ENCODE peak calls at places on chromosomes 3 and 15, in five cellular contexts. B is fibroblast of mammary gland, T is posterior vena cava, D is PC-9, G is NCI-H1105. U is an unnamed sample.
A peak's percentile ranks its signal among the peaks of the same experiment; 100 is the strongest.

GRCh38 chr3:187183210-187183862 is 13.9 kb upstream of the RTP1 start:
- DNase-seq in B (peak; percentile 69), T (no peak), D (no peak), G (peak; percentile 34), U (no peak)

GRCh38 chr15:92819312-92820232 is 80.6 kb upstream of the CHD2 start:
- DNase-seq in B (no peak), T (no peak), D (no peak), G (peak; percentile 10), U (no peak)

GRCh38 chr3:125916376-125916978 is 52.5 kb upstream of the ROPN1B start:
- DNase-seq in B (peak; percentile 88), T (peak; percentile 100), D (peak; percentile 88), G (peak; percentile 99), U (peak; percentile 87)

GRCh38 chr3:117473981-117474563 is 764.5 kb downstream of the TUSC7 start:
- DNase-seq in B (no peak), T (no peak), D (no peak), G (peak; percentile 40), U (peak; percentile 9)

GRCh38 chr15:48861813-48862431 is 16.0 kb upstream of the EID1 start:
- DNase-seq in B (peak; percentile 85), T (no peak), D (no peak), G (peak; percentile 22), U (peak; percentile 54)

GRCh38 chr15:31306426-31307269 is 20.0 kb upstream of the KLF13 start:
- DNase-seq in B (no peak), T (peak; percentile 73), D (no peak), G (peak; percentile 52), U (peak; percentile 80)

GRCh38 chr15:82105458-82106205 is 59.8 kb upstream of the MEX3B start:
- DNase-seq in B (peak; percentile 60), T (peak; percentile 59), D (peak; percentile 53), G (peak; percentile 27), U (peak; percentile 55)

GRCh38 chr15:47885921-47886320 is 168.6 kb downstream of the SEMA6D start:
- DNase-seq in B (peak; percentile 88), T (no peak), D (no peak), G (no peak), U (no peak)

GRCh38 chr3:129793947-129794318 is 99.6 kb downstream of the TMCC1 start:
- DNase-seq in B (peak; percentile 1), T (no peak), D (no peak), G (peak; percentile 8), U (no peak)

GRCh38 chr3:51931756-51932155 is 9.9 kb downstream of the RRP9 start:
- DNase-seq in B (no peak), T (no peak), D (no peak), G (no peak), U (no peak)

GRCh38 chr3:49602877-49603411 is 48.7 kb downstream of the BSN start:
- DNase-seq in B (no peak), T (peak; percentile 60), D (peak; percentile 83), G (no peak), U (no peak)

GRCh38 chr15:84685304-84685703 is 27.3 kb upstream of the NMB start:
- DNase-seq in B (peak; percentile 95), T (peak; percentile 89), D (peak; percentile 78), G (no peak), U (no peak)

GRCh38 chr3:11611271-11611893 is 32.3 kb downstream of the VGLL4 start:
- DNase-seq in B (no peak), T (no peak), D (no peak), G (no peak), U (no peak)

GRCh38 chr15:65177901-65178300 is 7.2 kb downstream of the CLPX start:
- DNase-seq in B (peak; percentile 28), T (no peak), D (peak; percentile 45), G (no peak), U (no peak)

GRCh38 chr3:69869643-69870042 is 129.9 kb upstream of the SAMMSON start:
- DNase-seq in B (peak; percentile 70), T (no peak), D (no peak), G (no peak), U (no peak)

GRCh38 chr3:12932347-12932746 is 91.0 kb upstream of the RPL32 start:
- DNase-seq in B (no peak), T (no peak), D (no peak), G (no peak), U (no peak)

GRCh38 chr3:125067225-125067624 is 11.4 kb upstream of the HEG1 start:
- DNase-seq in B (no peak), T (no peak), D (peak; percentile 87), G (no peak), U (no peak)

GRCh38 chr3:135706758-135707375 is 258.7 kb upstream of the PPP2R3A start:
- DNase-seq in B (no peak), T (no peak), D (no peak), G (peak; percentile 82), U (no peak)

GRCh38 chr3:47782538-47783308 is 1.0 kb upstream of the SMARCC1 start:
- DNase-seq in B (no peak), T (peak; percentile 45), D (no peak), G (no peak), U (no peak)

GRCh38 chr3:155554777-155555445 is 190.0 kb downstream of the PLCH1 start:
- DNase-seq in B (no peak), T (no peak), D (no peak), G (no peak), U (no peak)

GRCh38 chr15:63474810-63475316 is 29.5 kb upstream of the USP3 start:
- DNase-seq in B (peak; percentile 25), T (no peak), D (no peak), G (no peak), U (no peak)

GRCh38 chr3:50241163-50241562 is 5.2 kb downstream of the GNAI2 start:
- DNase-seq in B (no peak), T (no peak), D (no peak), G (no peak), U (no peak)

GRCh38 chr3:22734207-22734606 is 468.9 kb upstream of the UBE2E2 start:
- DNase-seq in B (no peak), T (no peak), D (no peak), G (peak; percentile 2), U (no peak)

GRCh38 chr3:190902292-190902691 is 39.8 kb upstream of the GMNC start:
- DNase-seq in B (peak; percentile 20), T (no peak), D (no peak), G (no peak), U (no peak)

GRCh38 chr3:40768536-40768935 is 243.8 kb downstream of the ZNF621 start:
- DNase-seq in B (peak; percentile 92), T (no peak), D (no peak), G (no peak), U (no peak)

GRCh38 chr3:98776114-98776513 is 13.0 kb downstream of the ST3GAL6 start:
- DNase-seq in B (no peak), T (no peak), D (no peak), G (no peak), U (no peak)

GRCh38 chr15:99098991-99099390 is 5.9 kb upstream of the SYNM start:
- DNase-seq in B (no peak), T (no peak), D (no peak), G (no peak), U (no peak)

GRCh38 chr3:14278265-14278798 is 99.7 kb downstream of the LSM3 start:
- DNase-seq in B (no peak), T (no peak), D (no peak), G (no peak), U (no peak)

GRCh38 chr3:45464336-45464809 is 76.0 kb downstream of the LARS2 start:
- DNase-seq in B (peak; percentile 44), T (no peak), D (no peak), G (no peak), U (no peak)

GRCh38 chr15:81001180-81002003 is 669 bp downstream of the TLNRD1 start:
- DNase-seq in B (peak; percentile 39), T (peak; percentile 91), D (no peak), G (no peak), U (peak; percentile 29)

GRCh38 chr3:10983219-10983916 is 9.2 kb upstream of the SLC6A1 start:
- DNase-seq in B (peak; percentile 30), T (no peak), D (no peak), G (peak; percentile 18), U (no peak)

GRCh38 chr15:69718916-69719315 is 266.3 kb downstream of the RPLP1 start:
- DNase-seq in B (no peak), T (no peak), D (no peak), G (no peak), U (no peak)

U was measured in NCI-H774.